ENCODE peak calls at places on chromosome 18, in four cellular contexts. U is cardiac fibroblast, F is neural crest cell, N is bronchial epithelial cell. C is an unnamed sample.

GRCh38 chr18:51153659-51154371 is 43.7 kb downstream of the MEX3C start:
- DNase-seq in N (no peak), F (no peak), U (no peak), C (no peak)

GRCh38 chr18:8615397-8616025 is 6.3 kb downstream of the RAB12 start:
- DNase-seq in U (peak; percentile 87), N (peak; percentile 89), F (no peak), C (peak; percentile 87)

GRCh38 chr18:70422061-70422965 is 133.5 kb downstream of the SOCS6 start:
- DNase-seq in U (peak; percentile 95), N (peak; percentile 92), F (no peak), C (peak; percentile 96)

GRCh38 chr18:2965797-2966196 is 47.1 kb downstream of the LPIN2 start:
- DNase-seq in N (no peak), U (no peak), F (no peak), C (no peak)

GRCh38 chr18:42583197-42583776 is 532.2 kb downstream of the RIT2 start:
- DNase-seq in U (peak; percentile 11), F (no peak), N (no peak), C (peak; percentile 0)

GRCh38 chr18:35355140-35355618 is 11.0 kb upstream of the ZNF24 start:
- DNase-seq in U (peak; percentile 92), F (peak; percentile 50), N (peak; percentile 81), C (peak; percentile 68)

GRCh38 chr18:79935098-79935480 is 16.4 kb downstream of the SLC66A2 start:
- DNase-seq in U (no peak), N (no peak), F (no peak), C (no peak)

GRCh38 chr18:37566479-37567060 is 972 bp upstream of the CELF4 start:
- DNase-seq in U (no peak), F (no peak), N (no peak), C (no peak)

GRCh38 chr18:79786304-79786703 is 11.4 kb upstream of the KCNG2 start:
- DNase-seq in F (no peak), U (no peak), N (no peak), C (no peak)

GRCh38 chr18:74898965-74899364 is 301.3 kb downstream of the ZNF407 start:
- DNase-seq in N (peak; percentile 74), U (peak; percentile 13), F (no peak), C (peak; percentile 43)

GRCh38 chr18:10453261-10453884 is 1.1 kb upstream of the APCDD1 start:
- DNase-seq in F (no peak), U (peak; percentile 58), N (no peak), C (no peak)

GRCh38 chr18:80249217-80250093 is 2.1 kb upstream of the PARD6G start:
- DNase-seq in U (no peak), N (peak; percentile 98), F (no peak), C (peak; percentile 89)

GRCh38 chr18:10912790-10913560 is 236.4 kb downstream of the PIEZO2 start:
- DNase-seq in F (no peak), U (peak; percentile 93), N (no peak), C (no peak)

GRCh38 chr18:58195278-58195721 is 151.3 kb downstream of the NEDD4L start:
- DNase-seq in F (no peak), U (no peak), N (peak; percentile 40), C (peak; percentile 73)

GRCh38 chr18:2087877-2088673 is 483.2 kb downstream of the METTL4 start:
- DNase-seq in F (no peak), N (peak; percentile 73), U (peak; percentile 85), C (peak; percentile 9)

GRCh38 chr18:59706499-59706898 is 9.3 kb upstream of the CCBE1 start:
- DNase-seq in U (no peak), F (no peak), N (no peak), C (no peak)

GRCh38 chr18:9951022-9951859 is 37.4 kb downstream of the VAPA start:
- DNase-seq in F (no peak), N (peak; percentile 72), U (peak; percentile 84), C (peak; percentile 46)

GRCh38 chr18:63878982-63879381 is 8.5 kb upstream of the SERPINB2 start:
- DNase-seq in F (no peak), N (no peak), U (no peak), C (no peak)

GRCh38 chr18:56563568-56563967 is 74.8 kb downstream of the TXNL1 start:
- DNase-seq in F (peak; percentile 20), U (no peak), N (no peak), C (no peak)

GRCh38 chr18:31553800-31554199 is 37.9 kb upstream of the TTR start:
- DNase-seq in U (no peak), N (peak; percentile 38), F (no peak), C (no peak)

GRCh38 chr18:36724591-36725001 is 104.2 kb downstream of the TPGS2 start:
- DNase-seq in N (no peak), U (peak; percentile 36), F (no peak), C (no peak)

GRCh38 chr18:31977270-31977872 is 34.4 kb upstream of the TRAPPC8 start:
- DNase-seq in N (peak; percentile 29), U (peak; percentile 70), F (peak; percentile 58), C (peak; percentile 32)

GRCh38 chr18:69936191-69936558 is 11.5 kb downstream of the CD226 start:
- DNase-seq in U (peak; percentile 17), N (no peak), F (no peak), C (no peak)

GRCh38 chr18:2103299-2103698 is 468.0 kb downstream of the METTL4 start:
- DNase-seq in F (no peak), N (no peak), U (no peak), C (no peak)

GRCh38 chr18:56447972-56448371 is 190.4 kb downstream of the TXNL1 start:
- DNase-seq in N (no peak), U (no peak), F (no peak), C (no peak)

GRCh38 chr18:48036191-48036590 is 105.7 kb upstream of the SMAD2 start:
- DNase-seq in N (no peak), U (peak; percentile 24), F (no peak), C (no peak)

GRCh38 chr18:60372598-60372997 is at the start of gene MC4R:
- DNase-seq in N (peak; percentile 74), F (peak; percentile 22), U (peak; percentile 57), C (peak; percentile 35)

GRCh38 chr18:741931-742512 is 29.6 kb upstream of the ENOSF1 start:
- DNase-seq in F (no peak), U (peak; percentile 71), N (peak; percentile 53), C (peak; percentile 8)

GRCh38 chr18:7202119-7202680 is 28.7 kb upstream of the LRRC30 start:
- DNase-seq in U (no peak), N (no peak), F (no peak), C (no peak)
- TF ChIP-seq CTCF in U (no peak), N (no peak), F (no peak), C (no peak)

GRCh38 chr18:78153362-78153761 is 826.3 kb upstream of the SALL3 start:
- DNase-seq in U (no peak), N (no peak), F (no peak), C (no peak)

GRCh38 chr18:78156466-78156865 is 823.2 kb upstream of the SALL3 start:
- DNase-seq in N (no peak), U (no peak), F (no peak), C (no peak)

GRCh38 chr18:78151234-78151633 is 828.4 kb upstream of the SALL3 start:
- DNase-seq in U (no peak), F (no peak), N (no peak), C (no peak)

GRCh38 chr18:78151948-78152725 is 827.5 kb upstream of the SALL3 start:
- DNase-seq in U (no peak), N (no peak), F (no peak), C (no peak)

DNA sequence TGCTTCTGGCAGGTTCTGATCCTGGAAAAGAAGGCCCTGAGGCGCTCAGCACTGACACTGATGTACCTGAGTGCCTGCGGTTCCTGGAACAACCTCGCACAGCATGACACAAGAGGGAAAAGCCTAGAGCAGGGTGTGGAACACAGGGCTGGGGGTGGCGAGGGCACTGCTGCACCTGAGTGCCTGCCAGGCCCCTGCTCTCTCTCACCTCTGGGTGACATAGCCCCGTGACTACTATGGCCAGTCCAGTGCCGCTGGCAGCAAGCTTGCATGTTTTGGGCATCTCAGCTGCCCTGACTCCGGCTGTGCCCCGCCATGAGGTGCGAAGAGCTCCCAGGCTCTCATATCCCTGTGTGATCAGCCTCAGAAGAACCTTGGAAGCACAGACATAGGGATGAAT is 825.2 kb upstream of the SALL3 start:
- DNase-seq in F (no peak), N (no peak), U (no peak), C (no peak)
- TF ChIP-seq CTCF in F (no peak), N (no peak), U (no peak), C (no peak)

GRCh38 chr18:24544141-24544498 is 83.7 kb downstream of the HRH4 start:
- DNase-seq in U (peak; percentile 35), F (no peak), N (peak; percentile 23), C (peak; percentile 38)
- TF ChIP-seq CTCF in U (no peak), F (peak; percentile 80), N (peak; percentile 36), C (peak; percentile 56)

GRCh38 chr18:21513292-21513691 is 87.2 kb downstream of the ESCO1 start:
- DNase-seq in U (peak; percentile 7), N (no peak), F (no peak), C (no peak)

GRCh38 chr18:21505231-21505630 is 95.3 kb downstream of the ESCO1 start:
- DNase-seq in F (no peak), N (no peak), U (no peak), C (no peak)

GRCh38 chr18:21508302-21508701 is 92.2 kb downstream of the ESCO1 start:
- DNase-seq in N (no peak), F (no peak), U (no peak), C (no peak)

GRCh38 chr18:21513741-21514140 is 86.8 kb downstream of the ESCO1 start:
- DNase-seq in N (peak; percentile 15), F (no peak), U (no peak), C (peak; percentile 4)

GRCh38 chr18:21509062-21509461 is 91.4 kb downstream of the ESCO1 start:
- DNase-seq in F (no peak), N (no peak), U (no peak), C (no peak)
- TF ChIP-seq CTCF in F (no peak), N (no peak), U (no peak), C (peak; percentile 16)

C was measured in mammary epithelial cell.